ENCODE peak calls at places on chromosomes 6 and 20, in four cellular contexts. M, T, K and V are unnamed samples.
A peak's percentile ranks its signal among the peaks of the same experiment; 100 is the strongest.

GRCh38 chr20:3696200-3696599 is 14.4 kb upstream of the ADAM33 start:
- DNase-seq in M (no peak), T (no peak), K (no peak), V (no peak)

GRCh38 chr6:104251651-104252050 is 608.1 kb downstream of the HACE1 start:
- DNase-seq in M (peak; percentile 35), T (no peak), K (no peak), V (no peak)

GRCh38 chr20:48928832-48929725 is 7.6 kb downstream of the ARFGEF2 start:
- DNase-seq in M (no peak), T (no peak), K (no peak), V (no peak)

GRCh38 chr20:38049800-38050199 is 16.3 kb downstream of the RPRD1B start:
- DNase-seq in M (no peak), T (peak; percentile 47), K (no peak), V (no peak)

GRCh38 chr6:89992818-89993217 is 98.5 kb downstream of the GJA10 start:
- DNase-seq in M (no peak), T (no peak), K (no peak), V (no peak)

GRCh38 chr20:58867211-58867610 is 14.7 kb downstream of the GNAS start:
- DNase-seq in M (no peak), T (no peak), K (no peak), V (no peak)

GRCh38 chr6:33851959-33852358 is 48.2 kb upstream of the MLN start:
- DNase-seq in M (peak; percentile 58), T (peak; percentile 44), K (no peak), V (no peak)

GRCh38 chr20:13102689-13103088 is 93.9 kb downstream of the SPTLC3 start:
- DNase-seq in M (no peak), T (no peak), K (no peak), V (no peak)

GRCh38 chr6:109772961-109773431 is 81.9 kb downstream of the FIG4 start:
- DNase-seq in M (no peak), T (no peak), K (no peak), V (no peak)

GRCh38 chr6:161355731-161356130 is 81.9 kb upstream of the AGPAT4 start:
- DNase-seq in M (no peak), T (no peak), K (no peak), V (no peak)

GRCh38 chr6:116144590-116144989 is 18.7 kb upstream of the COL10A1 start:
- DNase-seq in M (no peak), T (peak; percentile 6), K (no peak), V (no peak)

GRCh38 chr6:113560376-113560775 is 296.8 kb upstream of the MARCKS start:
- DNase-seq in M (no peak), T (no peak), K (no peak), V (no peak)

GRCh38 chr20:63264519-63264918 is 8.1 kb upstream of the ARFGAP1 start:
- DNase-seq in M (no peak), T (no peak), K (no peak), V (no peak)

GRCh38 chr20:48148020-48148419 is 362.7 kb upstream of the SULF2 start:
- DNase-seq in M (no peak), T (no peak), K (no peak), V (no peak)

GRCh38 chr6:26319405-26320128 is 45.4 kb upstream of the BTN3A2 start:
- DNase-seq in M (no peak), T (no peak), K (no peak), V (no peak)

GRCh38 chr6:114650891-114651290 is 308.1 kb upstream of the HS3ST5 start:
- DNase-seq in M (no peak), T (no peak), K (no peak), V (no peak)

GRCh38 chr6:98836025-98836961 is 1.9 kb downstream of the POU3F2 start:
- DNase-seq in M (no peak), T (no peak), K (no peak), V (no peak)

GRCh38 chr6:132499757-132500156 is 13.2 kb downstream of the STX7 start:
- DNase-seq in M (no peak), T (no peak), K (no peak), V (no peak)

GRCh38 chr6:24777227-24777626 is 2.5 kb downstream of the GMNN start:
- DNase-seq in M (no peak), T (no peak), K (no peak), V (no peak)

GRCh38 chr6:92408350-92408749 is 1011.0 kb downstream of the EPHA7 start:
- DNase-seq in M (no peak), T (no peak), K (no peak), V (no peak)

GRCh38 chr6:128648022-128648598 is 127.7 kb upstream of the PTPRK start:
- DNase-seq in M (no peak), T (no peak), K (no peak), V (no peak)